ENCODE peak calls at places on chromosomes 16 and 17, in six cellular contexts. One of them, this sample, is unnamed.

GRCh38 chr17:67152824-67153223 is 92.2 kb downstream of the HELZ start:
- DNase-seq in mammary epithelial cell: no peak
- DNase-seq in AG08395: no peak
- DNase-seq in astrocyte of the cerebellum: no peak
- DNase-seq in H9: no peak
- DNase-seq in fibroblast of pulmonary artery: no peak
- DNase-seq in this sample: no peak

GRCh38 chr16:67169642-67170167 is 633 bp upstream of the NOL3 start:
- DNase-seq in astrocyte of the cerebellum: no peak
- DNase-seq in mammary epithelial cell: no peak
- DNase-seq in H9: peak; percentile 89
- DNase-seq in fibroblast of pulmonary artery: no peak
- DNase-seq in AG08395: no peak
- DNase-seq in this sample: peak; percentile 55

GRCh38 chr16:2783581-2784375 is 3.6 kb downstream of the PRSS33 start:
- DNase-seq in H9: no peak
- DNase-seq in astrocyte of the cerebellum: no peak
- DNase-seq in mammary epithelial cell: no peak
- DNase-seq in fibroblast of pulmonary artery: no peak
- DNase-seq in AG08395: no peak
- DNase-seq in this sample: no peak

GRCh38 chr16:68790130-68790761 is 53.1 kb upstream of the TANGO6 start:
- DNase-seq in fibroblast of pulmonary artery: peak; percentile 82
- DNase-seq in mammary epithelial cell: peak; percentile 82
- DNase-seq in astrocyte of the cerebellum: peak; percentile 92
- DNase-seq in AG08395: peak; percentile 84
- DNase-seq in H9: no peak
- DNase-seq in this sample: peak; percentile 94

GRCh38 chr17:72730091-72730490 is 362.4 kb downstream of the SLC39A11 start:
- DNase-seq in H9: no peak
- DNase-seq in astrocyte of the cerebellum: no peak
- DNase-seq in mammary epithelial cell: no peak
- DNase-seq in AG08395: no peak
- DNase-seq in fibroblast of pulmonary artery: peak; percentile 72
- DNase-seq in this sample: no peak

GRCh38 chr16:1019934-1020305 is 38.4 kb downstream of the SOX8 start:
- DNase-seq in AG08395: peak; percentile 41
- DNase-seq in mammary epithelial cell: no peak
- DNase-seq in astrocyte of the cerebellum: no peak
- DNase-seq in H9: no peak
- DNase-seq in fibroblast of pulmonary artery: no peak
- DNase-seq in this sample: no peak

GRCh38 chr16:7513429-7513828 is 180.8 kb downstream of the RBFOX1 start:
- DNase-seq in H9: peak; percentile 42
- DNase-seq in AG08395: no peak
- DNase-seq in astrocyte of the cerebellum: no peak
- DNase-seq in fibroblast of pulmonary artery: no peak
- DNase-seq in mammary epithelial cell: no peak
- DNase-seq in this sample: no peak

GRCh38 chr16:28297308-28297707 is 5.0 kb downstream of the SBK1 start:
- DNase-seq in mammary epithelial cell: no peak
- DNase-seq in H9: no peak
- DNase-seq in astrocyte of the cerebellum: no peak
- DNase-seq in AG08395: no peak
- DNase-seq in fibroblast of pulmonary artery: no peak
- DNase-seq in this sample: no peak

GRCh38 chr16:76818611-76819181 is 372.3 kb upstream of the MON1B start:
- DNase-seq in astrocyte of the cerebellum: no peak
- DNase-seq in fibroblast of pulmonary artery: no peak
- DNase-seq in AG08395: no peak
- DNase-seq in H9: no peak
- DNase-seq in mammary epithelial cell: no peak
- DNase-seq in this sample: no peak

GRCh38 chr16:78639775-78640174 is 540.3 kb downstream of the WWOX start:
- DNase-seq in AG08395: no peak
- DNase-seq in fibroblast of pulmonary artery: no peak
- DNase-seq in astrocyte of the cerebellum: no peak
- DNase-seq in mammary epithelial cell: no peak
- DNase-seq in H9: no peak
- DNase-seq in this sample: no peak

GRCh38 chr17:31581022-31581483 is 189.6 kb downstream of the RAB11FIP4 start:
- DNase-seq in fibroblast of pulmonary artery: peak; percentile 95
- DNase-seq in H9: peak; percentile 28
- DNase-seq in astrocyte of the cerebellum: peak; percentile 79
- DNase-seq in mammary epithelial cell: peak; percentile 83
- DNase-seq in AG08395: peak; percentile 85
- DNase-seq in this sample: peak; percentile 97

GRCh38 chr16:70646260-70647241 is at the start of gene IL34:
- DNase-seq in mammary epithelial cell: no peak
- DNase-seq in AG08395: no peak
- DNase-seq in astrocyte of the cerebellum: no peak
- DNase-seq in fibroblast of pulmonary artery: peak; percentile 37
- DNase-seq in H9: peak; percentile 26
- DNase-seq in this sample: peak; percentile 41

GRCh38 chr16:57235128-57236092 is 9.6 kb upstream of the ARL2BP start:
- DNase-seq in AG08395: no peak
- DNase-seq in fibroblast of pulmonary artery: peak; percentile 36
- DNase-seq in mammary epithelial cell: no peak
- DNase-seq in astrocyte of the cerebellum: peak; percentile 35
- DNase-seq in H9: no peak
- DNase-seq in this sample: peak; percentile 48

GRCh38 chr16:86479419-86479818 is 30.9 kb upstream of the FOXF1 start:
- DNase-seq in mammary epithelial cell: no peak
- DNase-seq in astrocyte of the cerebellum: no peak
- DNase-seq in fibroblast of pulmonary artery: no peak
- DNase-seq in AG08395: peak; percentile 33
- DNase-seq in H9: no peak
- DNase-seq in this sample: no peak

GRCh38 chr16:84240455-84240854 is 643 bp upstream of the KCNG4 start:
- DNase-seq in AG08395: no peak
- DNase-seq in astrocyte of the cerebellum: no peak
- DNase-seq in H9: no peak
- DNase-seq in fibroblast of pulmonary artery: no peak
- DNase-seq in mammary epithelial cell: no peak
- DNase-seq in this sample: no peak

GRCh38 chr17:50638572-50638850 is 3.8 kb downstream of the ABCC3 start:
- DNase-seq in fibroblast of pulmonary artery: peak; percentile 46
- DNase-seq in AG08395: peak; percentile 52
- DNase-seq in astrocyte of the cerebellum: no peak
- DNase-seq in mammary epithelial cell: no peak
- DNase-seq in H9: no peak
- DNase-seq in this sample: no peak

GRCh38 chr17:10018461-10018891 is 113.4 kb upstream of the RCVRN start:
- DNase-seq in AG08395: no peak
- DNase-seq in H9: no peak
- DNase-seq in mammary epithelial cell: no peak
- DNase-seq in astrocyte of the cerebellum: no peak
- DNase-seq in fibroblast of pulmonary artery: no peak
- DNase-seq in this sample: no peak

GRCh38 chr16:57600952-57601580 is 27.4 kb upstream of the ADGRG1 start:
- DNase-seq in H9: no peak
- DNase-seq in mammary epithelial cell: no peak
- DNase-seq in fibroblast of pulmonary artery: no peak
- DNase-seq in AG08395: no peak
- DNase-seq in astrocyte of the cerebellum: no peak
- DNase-seq in this sample: no peak

GRCh38 chr16:23155445-23156049 is 6.3 kb upstream of the USP31 start:
- DNase-seq in mammary epithelial cell: no peak
- DNase-seq in H9: peak; percentile 42
- DNase-seq in fibroblast of pulmonary artery: peak; percentile 29
- DNase-seq in astrocyte of the cerebellum: no peak
- DNase-seq in AG08395: no peak
- DNase-seq in this sample: no peak

GRCh38 chr17:17223736-17224135 is 13.2 kb downstream of the FLCN start:
- DNase-seq in mammary epithelial cell: no peak
- DNase-seq in AG08395: no peak
- DNase-seq in astrocyte of the cerebellum: no peak
- DNase-seq in fibroblast of pulmonary artery: no peak
- DNase-seq in H9: no peak
- DNase-seq in this sample: no peak

GRCh38 chr16:85616608-85617311 is 3.6 kb downstream of the GSE1 start:
- DNase-seq in AG08395: no peak
- DNase-seq in fibroblast of pulmonary artery: no peak
- DNase-seq in astrocyte of the cerebellum: no peak
- DNase-seq in mammary epithelial cell: no peak
- DNase-seq in H9: no peak
- DNase-seq in this sample: peak; percentile 42

GRCh38 chr17:66214893-66215528 is 14.2 kb downstream of the APOH start:
- DNase-seq in fibroblast of pulmonary artery: no peak
- DNase-seq in astrocyte of the cerebellum: no peak
- DNase-seq in mammary epithelial cell: no peak
- DNase-seq in AG08395: no peak
- DNase-seq in H9: no peak
- DNase-seq in this sample: no peak

GRCh38 chr17:72426321-72426720 is 305.5 kb downstream of the SOX9 start:
- DNase-seq in fibroblast of pulmonary artery: no peak
- DNase-seq in AG08395: no peak
- DNase-seq in mammary epithelial cell: no peak
- DNase-seq in H9: no peak
- DNase-seq in astrocyte of the cerebellum: no peak
- DNase-seq in this sample: no peak

GRCh38 chr16:89615596-89616090 is 2.2 kb downstream of the DPEP1 start:
- DNase-seq in AG08395: peak; percentile 26
- DNase-seq in H9: peak; percentile 71
- DNase-seq in mammary epithelial cell: no peak
- DNase-seq in astrocyte of the cerebellum: no peak
- DNase-seq in fibroblast of pulmonary artery: no peak
- DNase-seq in this sample: peak; percentile 53